ENCODE peak calls at places on chromosome 9, in seven cellular contexts. G is astrocyte of the spinal cord, T is ovary, R is Caco-2, C is lower leg skin, Y is RWPE1, Q is right lobe of liver. B is an unnamed sample.

GRCh38 chr9:84969084-84969483 is 299.6 kb downstream of the NTRK2 start:
- DNase-seq in Q (no peak), G (peak), R (no peak), Y (peak), T (no peak), C (no peak), B (no peak)

GRCh38 chr9:121883281-121884056 is 209.6 kb downstream of the TTLL11 start:
- DNase-seq in Y (no peak), G (peak), R (no peak), Q (no peak), C (no peak), T (no peak), B (no peak)

GRCh38 chr9:13146838-13147237 is 132.7 kb downstream of the MPDZ start:
- DNase-seq in R (no peak), Y (no peak), C (no peak), T (no peak), Q (no peak), G (no peak), B (no peak)

GRCh38 chr9:86176468-86176867 is 77.1 kb upstream of the GOLM1 start:
- DNase-seq in T (no peak), R (no peak), Y (peak), C (no peak), Q (no peak), G (no peak), B (no peak)

GRCh38 chr9:109821711-109822110 is 41.7 kb downstream of the PALM2AKAP2 start:
- DNase-seq in Y (no peak), T (no peak), C (no peak), R (no peak), G (peak), Q (no peak), B (no peak)

GRCh38 chr9:128819716-128820664 is 1.7 kb downstream of the ENDOG start:
- DNase-seq in G (no peak), C (no peak), T (peak), Q (peak), R (no peak), Y (no peak), B (no peak)

GRCh38 chr9:136847065-136847826 is 2.0 kb upstream of the PHPT1 start:
- DNase-seq in C (no peak), T (no peak), Q (no peak), G (peak), R (no peak), Y (peak), B (no peak)

GRCh38 chr9:135990468-135991429 is 29.6 kb upstream of the UBAC1 start:
- DNase-seq in T (peak), Q (peak), R (peak), C (no peak), G (peak), Y (peak), B (no peak)

GRCh38 chr9:109416135-109416706 is 81.9 kb downstream of the PTPN3 start:
- DNase-seq in G (no peak), T (no peak), Q (no peak), C (no peak), Y (no peak), R (no peak), B (no peak)

GRCh38 chr9:135281661-135282000 is 194.2 kb downstream of the OLFM1 start:
- DNase-seq in T (no peak), C (no peak), R (no peak), Y (no peak), G (no peak), Q (no peak), B (no peak)

GRCh38 chr9:113875917-113876805 is at the start of gene ZNF618:
- DNase-seq in G (peak), T (peak), R (no peak), C (no peak), Y (peak), Q (peak), B (peak)

GRCh38 chr9:14320272-14321245 is 6.6 kb upstream of the NFIB start:
- DNase-seq in Q (no peak), T (no peak), C (no peak), Y (peak), R (no peak), G (peak), B (no peak)

GRCh38 chr9:137580958-137581331 is 2.2 kb upstream of the DPH7 start:
- DNase-seq in Q (no peak), T (no peak), Y (no peak), G (no peak), C (no peak), R (no peak), B (no peak)

GRCh38 chr9:81669011-81669739 is 20.2 kb downstream of the TLE1 start:
- DNase-seq in G (peak), Y (no peak), T (no peak), R (no peak), C (no peak), Q (no peak), B (no peak)

GRCh38 chr9:99368341-99369326 is 146.6 kb downstream of the SEC61B start:
- DNase-seq in T (peak), R (no peak), Q (no peak), Y (no peak), G (peak), C (no peak), B (no peak)

GRCh38 chr9:14313378-14313940 is 482 bp downstream of the NFIB start:
- DNase-seq in C (no peak), T (no peak), Y (no peak), G (peak), R (no peak), Q (no peak), B (no peak)

GRCh38 chr9:98263080-98263479 is 7.6 kb upstream of the TBC1D2 start:
- DNase-seq in Y (no peak), C (no peak), Q (no peak), T (no peak), G (no peak), R (no peak), B (no peak)

GRCh38 chr9:79023134-79023577 is 548.6 kb upstream of the TLE4 start:
- DNase-seq in Q (no peak), Y (peak), T (no peak), R (no peak), G (peak), C (no peak), B (no peak)

GRCh38 chr9:92173318-92173717 is 58.1 kb upstream of the SPTLC1 start:
- DNase-seq in R (no peak), C (no peak), T (no peak), G (no peak), Q (no peak), Y (no peak), B (no peak)

GRCh38 chr9:121876658-121877271 is 216.3 kb downstream of the TTLL11 start:
- DNase-seq in Y (peak), T (no peak), Q (no peak), R (no peak), G (peak), C (no peak), B (no peak)

GRCh38 chr9:133428579-133429215 is 6.5 kb downstream of the ADAMTS13 start:
- DNase-seq in Q (no peak), R (peak), T (no peak), C (no peak), Y (peak), G (no peak), B (peak)

GRCh38 chr9:112120471-112120925 is 54.6 kb downstream of the SUSD1 start:
- DNase-seq in Q (no peak), C (no peak), Y (no peak), T (no peak), G (no peak), R (no peak), B (no peak)

GRCh38 chr9:35935261-35935660 is 22.7 kb downstream of the OR2S2 start:
- DNase-seq in Y (no peak), T (no peak), C (no peak), Q (no peak), R (no peak), G (no peak), B (no peak)

GRCh38 chr9:114122152-114122615 is 23.1 kb upstream of the KIF12 start:
- DNase-seq in Q (no peak), R (no peak), T (no peak), G (no peak), Y (no peak), C (no peak), B (no peak)

GRCh38 chr9:78572266-78572665 is 275.3 kb downstream of the PSAT1 start:
- DNase-seq in Q (no peak), Y (peak), R (no peak), T (no peak), G (no peak), C (no peak), B (no peak)

GRCh38 chr9:134215709-134216448 is 51.5 kb upstream of the RNU6ATAC start:
- DNase-seq in C (no peak), Q (peak), G (peak), R (no peak), Y (no peak), T (no peak), B (no peak)

GRCh38 chr9:128108784-128109709 is 18.5 kb downstream of the PTGES2 start:
- DNase-seq in R (no peak), Q (no peak), C (no peak), G (no peak), T (no peak), Y (no peak), B (no peak)

GRCh38 chr9:113807173-113808061 is 68.7 kb upstream of the ZNF618 start:
- DNase-seq in Q (peak), C (peak), G (peak), Y (peak), T (peak), R (peak), B (peak)

GRCh38 chr9:89153618-89154017 is 25.0 kb downstream of the SHC3 start:
- DNase-seq in R (no peak), Y (peak), Q (no peak), T (no peak), G (peak), C (peak), B (no peak)

GRCh38 chr9:108537756-108538155 is 318.0 kb downstream of the ACTL7B start:
- DNase-seq in T (no peak), C (no peak), R (no peak), Y (no peak), G (no peak), Q (no peak), B (no peak)

GRCh38 chr9:33106827-33107621 is 30.6 kb upstream of the SMU1 start:
- DNase-seq in Y (peak), Q (no peak), T (peak), R (no peak), C (peak), G (peak), B (no peak)

GRCh38 chr9:72872718-72873117 is 80.1 kb downstream of the ALDH1A1 start:
- DNase-seq in C (no peak), Q (no peak), Y (no peak), R (no peak), G (no peak), T (no peak), B (no peak)

DNA sequence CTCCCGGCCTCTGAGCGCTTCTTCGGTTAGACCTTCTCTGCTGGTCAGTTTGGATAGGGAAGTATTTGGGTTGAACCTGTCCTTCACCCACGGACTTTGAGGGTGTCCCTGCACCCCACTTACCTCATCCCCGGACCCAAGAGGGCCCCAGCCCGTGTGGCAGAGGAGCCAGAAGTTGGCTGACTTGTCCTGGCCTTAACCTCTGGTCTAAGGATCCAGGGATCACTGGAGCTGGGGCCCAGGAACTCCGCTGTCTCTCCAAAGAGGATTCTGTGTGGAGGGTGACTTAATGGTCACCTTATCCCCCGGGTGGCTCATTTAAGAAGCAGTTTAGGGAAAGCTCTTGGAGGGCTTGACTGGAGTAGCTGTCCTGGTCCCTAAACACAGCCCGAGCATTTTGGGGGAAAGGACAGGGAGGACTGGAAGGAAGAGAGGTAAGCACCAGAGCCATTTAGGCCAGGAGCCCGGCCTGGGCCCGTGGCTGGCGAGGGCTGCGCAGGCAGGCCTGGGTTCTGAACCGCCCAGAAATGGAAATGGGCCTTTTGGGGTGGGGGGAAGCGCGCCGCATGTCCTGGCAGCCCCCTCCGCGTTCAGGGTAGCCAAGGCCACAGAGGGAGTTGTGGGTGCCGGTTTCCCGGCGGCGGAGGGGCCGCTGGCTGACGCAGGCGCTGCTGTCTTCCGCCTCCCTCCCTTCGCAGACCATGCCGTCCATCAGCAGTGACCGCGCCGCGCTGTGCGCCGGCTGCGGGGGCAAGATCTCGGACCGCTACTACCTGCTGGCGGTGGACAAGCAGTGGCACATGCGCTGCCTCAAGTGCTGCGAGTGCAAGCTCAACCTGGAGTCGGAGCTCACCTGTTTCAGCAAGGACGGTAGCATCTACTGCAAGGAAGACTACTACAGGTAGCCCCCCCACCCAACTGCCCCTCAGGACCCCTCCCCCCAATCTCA is 2.0 kb downstream of the LHX2 start:
- DNase-seq in T (no peak), G (no peak), Y (no peak), R (no peak), C (no peak), Q (no peak), B (no peak)
- TF ChIP-seq CTCF in T (no peak), G (no peak), Y (no peak), R (no peak), C (no peak), Q (no peak), B (peak)

DNA sequence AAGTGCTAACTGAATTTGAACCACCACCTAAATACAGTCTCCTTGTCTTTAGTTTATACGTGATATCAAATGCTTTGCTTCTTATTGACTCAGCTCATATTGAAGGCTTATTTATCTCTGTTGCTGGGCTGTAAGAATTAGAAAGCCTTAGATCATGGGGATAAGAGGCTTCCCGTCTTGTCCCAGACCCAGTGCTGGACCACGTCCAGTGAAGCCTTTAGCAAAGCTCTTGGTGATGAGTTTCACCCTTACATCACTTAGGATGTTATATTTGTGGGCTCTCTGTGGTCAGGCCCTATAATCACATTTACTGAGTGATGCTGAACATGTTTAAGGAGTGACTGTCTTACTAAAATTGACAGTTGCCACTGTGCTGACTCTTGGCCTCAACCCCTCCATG is 11.2 kb downstream of the FAM240B start:
- DNase-seq in C (no peak), Q (no peak), Y (no peak), R (no peak), G (peak), T (no peak), B (no peak)
- TF ChIP-seq CTCF in C (no peak), Q (no peak), Y (no peak), R (no peak), G (no peak), T (no peak), B (no peak)

GRCh38 chr9:34611811-34612787 is at the start of gene RPP25L:
- DNase-seq in R (peak), Y (peak), Q (peak), G (peak), C (peak), T (peak), B (peak)

GRCh38 chr9:34611251-34611810 is 566 bp downstream of the RPP25L start:
- DNase-seq in R (no peak), T (peak), Q (peak), C (no peak), G (no peak), Y (no peak), B (no peak)

GRCh38 chr9:34615132-34615531 is 3.2 kb upstream of the RPP25L start:
- DNase-seq in R (no peak), Q (no peak), Y (no peak), C (no peak), T (no peak), G (no peak), B (no peak)

GRCh38 chr9:34610434-34611206 is 1.3 kb downstream of the RPP25L start:
- DNase-seq in Y (no peak), R (no peak), C (no peak), G (no peak), T (no peak), Q (peak), B (no peak)

DNA sequence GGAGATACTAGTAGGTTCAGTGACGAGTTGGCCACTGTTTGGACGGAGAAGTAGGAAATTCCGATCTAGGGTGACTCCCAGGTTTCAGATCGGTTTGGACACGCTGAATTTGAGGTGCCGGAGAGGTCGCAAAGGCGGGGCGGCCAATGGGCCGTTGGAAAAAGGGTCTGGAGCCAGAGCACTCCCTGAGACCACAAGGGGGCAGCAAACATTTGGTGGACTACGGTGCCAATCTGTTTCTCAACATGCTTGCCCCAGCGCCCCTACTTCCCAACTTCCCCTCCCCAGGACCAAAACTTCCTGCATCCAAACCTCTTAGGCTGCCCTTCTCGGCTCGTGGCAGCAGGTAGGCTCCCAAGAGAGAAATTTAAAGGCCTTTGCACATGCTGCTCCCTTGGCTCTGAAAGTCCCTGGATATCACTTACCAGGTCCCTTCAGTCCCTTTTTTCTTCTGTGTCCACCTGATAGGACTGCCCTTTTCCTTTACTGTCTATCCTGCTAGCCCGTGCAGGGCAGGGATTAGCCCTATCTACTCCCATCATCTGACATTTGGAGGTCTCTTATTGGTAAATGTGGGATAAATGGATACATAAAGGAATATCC is 992 bp upstream of the RPP25L start:
- DNase-seq in Q (peak), Y (peak), C (peak), G (peak), R (peak), T (peak), B (peak)
- TF ChIP-seq CTCF in Q (peak), Y (peak), C (no peak), G (peak), R (peak), T (peak), B (peak)

DNA sequence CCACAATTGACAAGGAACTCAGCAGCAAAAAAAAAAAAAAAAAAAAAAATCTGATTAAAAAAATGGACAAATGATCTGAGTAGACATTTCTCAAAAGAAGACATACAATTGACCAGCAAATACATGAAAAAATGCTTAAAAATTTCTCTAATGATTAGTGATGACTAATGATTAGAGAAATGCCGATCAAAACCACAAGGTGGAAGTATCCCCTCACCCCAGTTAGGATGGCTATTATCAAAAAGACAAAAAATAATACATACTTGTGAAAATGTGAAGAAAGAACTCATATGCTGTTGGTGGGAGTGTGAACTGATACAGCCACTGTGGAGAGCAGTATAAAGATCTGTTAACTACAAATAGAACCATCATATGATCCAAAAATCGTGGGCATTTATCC is 245.3 kb downstream of the OSTF1 start:
- DNase-seq in G (no peak), Q (no peak), Y (no peak), T (no peak), C (no peak), R (no peak), B (no peak)
- TF ChIP-seq CTCF in G (no peak), Q (peak), Y (no peak), T (peak), C (no peak), R (no peak), B (peak)

GRCh38 chr9:20524776-20525175 is 97.5 kb downstream of the MLLT3 start:
- DNase-seq in T (no peak), Y (no peak), G (no peak), R (no peak), Q (no peak), C (no peak), B (no peak)
- TF ChIP-seq CTCF in T (no peak), Y (no peak), G (peak), R (peak), Q (no peak), C (no peak), B (peak)

DNA sequence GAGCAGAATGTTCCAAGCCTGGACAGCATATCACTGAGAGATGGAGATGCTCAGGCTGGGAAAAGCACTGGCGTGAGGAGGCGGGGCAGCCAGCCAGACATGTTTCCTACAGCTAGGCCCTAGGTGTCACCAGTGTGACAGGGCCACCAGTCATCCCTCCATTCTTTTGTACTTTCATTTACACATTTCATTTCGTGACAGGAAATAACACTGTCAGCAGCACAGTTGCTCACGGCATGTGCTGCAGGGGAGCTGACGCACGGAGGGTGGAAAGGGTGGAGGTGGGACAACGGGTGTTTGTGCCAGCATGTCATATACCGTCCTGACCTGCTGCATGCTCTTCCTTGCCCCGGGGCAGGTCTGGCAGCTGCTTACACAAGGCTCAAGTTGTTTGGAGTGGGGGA is 14.8 kb upstream of the CEMIP2 start:
- DNase-seq in R (no peak), Y (no peak), C (peak), G (no peak), T (no peak), Q (no peak), B (no peak)
- TF ChIP-seq CTCF in R (no peak), Y (no peak), C (no peak), G (no peak), T (no peak), Q (no peak), B (no peak)

GRCh38 chr9:131028221-131028884 is 19.4 kb downstream of the LAMC3 start:
- DNase-seq in T (no peak), G (no peak), C (no peak), Q (no peak), R (no peak), Y (no peak), B (no peak)

GRCh38 chr9:131027048-131027871 is 18.3 kb downstream of the LAMC3 start:
- DNase-seq in T (no peak), C (no peak), Q (no peak), G (no peak), R (no peak), Y (no peak), B (no peak)

GRCh38 chr9:131025953-131026858 is 17.2 kb downstream of the LAMC3 start:
- DNase-seq in T (no peak), C (no peak), Y (no peak), Q (no peak), G (no peak), R (no peak), B (no peak)

GRCh38 chr9:131027872-131028179 is 18.9 kb downstream of the LAMC3 start:
- DNase-seq in G (no peak), T (no peak), Q (no peak), C (no peak), R (no peak), Y (no peak), B (no peak)

GRCh38 chr9:131024978-131025868 is 16.2 kb downstream of the LAMC3 start:
- DNase-seq in Q (no peak), Y (no peak), C (no peak), R (no peak), T (no peak), G (no peak), B (no peak)
- TF ChIP-seq CTCF in Q (no peak), Y (no peak), C (no peak), R (no peak), T (no peak), G (no peak), B (no peak)

GRCh38 chr9:26863074-26863473 is 29.5 kb downstream of the CAAP1 start:
- DNase-seq in Y (peak), Q (no peak), R (no peak), C (no peak), G (peak), T (no peak), B (no peak)
- TF ChIP-seq CTCF in Y (peak), Q (peak), R (no peak), C (no peak), G (peak), T (no peak), B (peak)